ENCODE peak calls at places on chromosomes 6 and 20, in seven cellular contexts. V is ureter, B is DMS153, A is T-helper 1 cell, S is Daoy, K is T1000, O is astrocyte of the hippocampus. Q is an unnamed sample.
A peak's percentile ranks its signal among the peaks of the same experiment; 100 is the strongest.

GRCh38 chr6:17281100-17281496 is at the start of gene RBM24:
- DNase-seq in V (peak; percentile 70), A (no peak), B (no peak), K (peak; percentile 30), S (peak; percentile 84), O (peak; percentile 89), Q (peak; percentile 60)

GRCh38 chr6:135439549-135439948 is 58.0 kb downstream of the AHI1 start:
- DNase-seq in S (no peak), K (no peak), V (no peak), A (no peak), O (no peak), B (no peak), Q (no peak)

GRCh38 chr6:170360476-170360875 is 53.9 kb downstream of the FAM120B start:
- DNase-seq in O (no peak), B (no peak), K (no peak), A (no peak), V (no peak), S (no peak), Q (no peak)

GRCh38 chr20:36149469-36149868 is 5.1 kb upstream of the EPB41L1 start:
- DNase-seq in K (no peak), A (no peak), O (no peak), V (no peak), S (no peak), B (no peak), Q (peak; percentile 83)

GRCh38 chr20:64077876-64078551 is 1.3 kb downstream of the RGS19 start:
- DNase-seq in A (peak; percentile 50), V (no peak), S (no peak), O (no peak), B (no peak), K (no peak), Q (no peak)

GRCh38 chr6:98486052-98486451 is 348.3 kb upstream of the POU3F2 start:
- DNase-seq in A (no peak), K (no peak), B (no peak), V (no peak), O (no peak), S (no peak), Q (no peak)

GRCh38 chr20:38987777-38988176 is 25.6 kb downstream of the DHX35 start:
- DNase-seq in O (no peak), B (no peak), S (no peak), V (no peak), K (no peak), A (no peak), Q (no peak)

GRCh38 chr6:1552296-1552761 is 57.4 kb upstream of the FOXC1 start:
- DNase-seq in B (no peak), S (no peak), V (no peak), O (peak; percentile 4), A (no peak), K (no peak), Q (no peak)

GRCh38 chr6:11103065-11103464 is 8.5 kb downstream of the ERVFRD-1 start:
- DNase-seq in B (no peak), O (no peak), K (no peak), S (no peak), V (no peak), A (no peak), Q (no peak)

GRCh38 chr6:100512203-100512862 is 47.6 kb upstream of the SIM1 start:
- DNase-seq in K (no peak), S (peak; percentile 48), B (no peak), V (no peak), O (peak; percentile 69), A (no peak), Q (peak; percentile 25)

GRCh38 chr6:7905416-7905815 is 5.2 kb downstream of the TXNDC5 start:
- DNase-seq in K (no peak), B (no peak), A (no peak), V (no peak), O (no peak), S (no peak), Q (no peak)

GRCh38 chr6:107633680-107634141 is 143.8 kb downstream of the SOBP start:
- DNase-seq in B (no peak), V (no peak), A (no peak), S (no peak), K (no peak), O (no peak), Q (no peak)

GRCh38 chr6:154070657-154071056 is 31.6 kb downstream of the OPRM1 start:
- DNase-seq in K (no peak), B (no peak), S (no peak), A (no peak), O (peak; percentile 37), V (no peak), Q (no peak)

GRCh38 chr20:3158968-3159431 is 665 bp downstream of the FASTKD5 start:
- DNase-seq in A (no peak), S (no peak), B (no peak), K (no peak), V (no peak), O (no peak), Q (no peak)

GRCh38 chr6:110511401-110511800 is 35.0 kb upstream of the SLC22A16 start:
- DNase-seq in K (no peak), O (no peak), V (no peak), B (no peak), S (no peak), A (no peak), Q (no peak)

GRCh38 chr6:167826230-167827061 is at the start of gene AFDN:
- DNase-seq in S (peak; percentile 53), K (peak; percentile 43), B (no peak), O (peak; percentile 84), V (peak; percentile 74), A (peak; percentile 56), Q (peak; percentile 70)

GRCh38 chr20:7627734-7628663 is 312.3 kb downstream of the HAO1 start:
- DNase-seq in V (no peak), B (no peak), O (peak; percentile 4), S (no peak), K (no peak), A (no peak), Q (no peak)